ENCODE peak calls at places on chromosomes 16 and 17, in eight cellular contexts. One of them, this sample, is unnamed.

GRCh38 chr17:18198530-18198929 is 14.9 kb downstream of the ALKBH5 start:
- DNase-seq in HTR-8/SVneo: no peak
- DNase-seq in T47D: no peak
- DNase-seq in mesenteric fat pad: no peak
- DNase-seq in heart right ventricle: no peak
- DNase-seq in NCI-H460: no peak
- DNase-seq in LoVo: no peak
- DNase-seq in CD4-positive, alpha-beta T cell: no peak
- DNase-seq in this sample: no peak

GRCh38 chr16:25037632-25038031 is 22.5 kb upstream of the ARHGAP17 start:
- DNase-seq in HTR-8/SVneo: no peak
- DNase-seq in T47D: no peak
- DNase-seq in mesenteric fat pad: no peak
- DNase-seq in heart right ventricle: no peak
- DNase-seq in NCI-H460: no peak
- DNase-seq in LoVo: no peak
- DNase-seq in CD4-positive, alpha-beta T cell: no peak
- DNase-seq in this sample: no peak

GRCh38 chr17:9837551-9838471 is 12.1 kb downstream of the GLP2R start:
- DNase-seq in HTR-8/SVneo: peak
- DNase-seq in T47D: no peak
- DNase-seq in mesenteric fat pad: peak
- DNase-seq in heart right ventricle: peak
- DNase-seq in NCI-H460: peak
- DNase-seq in LoVo: peak
- DNase-seq in CD4-positive, alpha-beta T cell: no peak
- DNase-seq in this sample: peak

GRCh38 chr16:50584033-50584722 is 36.0 kb downstream of the NKD1 start:
- DNase-seq in HTR-8/SVneo: no peak
- DNase-seq in T47D: no peak
- DNase-seq in mesenteric fat pad: no peak
- DNase-seq in heart right ventricle: no peak
- DNase-seq in NCI-H460: no peak
- DNase-seq in LoVo: no peak
- DNase-seq in CD4-positive, alpha-beta T cell: no peak
- DNase-seq in this sample: no peak

GRCh38 chr16:56865394-56866062 is 521 bp downstream of the SLC12A3 start:
- DNase-seq in HTR-8/SVneo: no peak
- DNase-seq in T47D: no peak
- DNase-seq in mesenteric fat pad: no peak
- DNase-seq in heart right ventricle: no peak
- DNase-seq in NCI-H460: no peak
- DNase-seq in LoVo: no peak
- DNase-seq in CD4-positive, alpha-beta T cell: no peak
- DNase-seq in this sample: no peak

GRCh38 chr17:69175812-69176517 is 34.3 kb upstream of the ABCA6 start:
- DNase-seq in HTR-8/SVneo: peak
- DNase-seq in T47D: no peak
- DNase-seq in mesenteric fat pad: no peak
- DNase-seq in heart right ventricle: no peak
- DNase-seq in NCI-H460: peak
- DNase-seq in LoVo: peak
- DNase-seq in CD4-positive, alpha-beta T cell: no peak
- DNase-seq in this sample: peak

GRCh38 chr16:86823125-86823524 is 244.8 kb downstream of the FOXL1 start:
- DNase-seq in HTR-8/SVneo: no peak
- DNase-seq in T47D: no peak
- DNase-seq in mesenteric fat pad: peak
- DNase-seq in heart right ventricle: no peak
- DNase-seq in NCI-H460: no peak
- DNase-seq in LoVo: no peak
- DNase-seq in CD4-positive, alpha-beta T cell: no peak
- DNase-seq in this sample: no peak

GRCh38 chr17:82305727-82306300 is 11.6 kb downstream of the CD7 start:
- DNase-seq in HTR-8/SVneo: no peak
- DNase-seq in T47D: no peak
- DNase-seq in mesenteric fat pad: no peak
- DNase-seq in heart right ventricle: no peak
- DNase-seq in NCI-H460: no peak
- DNase-seq in LoVo: no peak
- DNase-seq in CD4-positive, alpha-beta T cell: no peak
- DNase-seq in this sample: no peak

GRCh38 chr16:67260426-67261063 is 11.8 kb downstream of the SLC9A5 start:
- DNase-seq in HTR-8/SVneo: peak
- DNase-seq in T47D: peak
- DNase-seq in mesenteric fat pad: no peak
- DNase-seq in heart right ventricle: no peak
- DNase-seq in NCI-H460: no peak
- DNase-seq in LoVo: no peak
- DNase-seq in CD4-positive, alpha-beta T cell: no peak
- DNase-seq in this sample: peak

GRCh38 chr16:71514476-71514875 is 11.8 kb upstream of the CHST4 start:
- DNase-seq in HTR-8/SVneo: no peak
- DNase-seq in T47D: no peak
- DNase-seq in mesenteric fat pad: no peak
- DNase-seq in heart right ventricle: no peak
- DNase-seq in NCI-H460: no peak
- DNase-seq in LoVo: no peak
- DNase-seq in CD4-positive, alpha-beta T cell: no peak
- DNase-seq in this sample: no peak

GRCh38 chr17:28540231-28540630 is 12.2 kb downstream of the UNC119 start:
- DNase-seq in HTR-8/SVneo: no peak
- DNase-seq in T47D: peak
- DNase-seq in mesenteric fat pad: no peak
- DNase-seq in heart right ventricle: no peak
- DNase-seq in NCI-H460: no peak
- DNase-seq in LoVo: no peak
- DNase-seq in CD4-positive, alpha-beta T cell: no peak
- DNase-seq in this sample: no peak

GRCh38 chr17:77476498-77476897 is 335.7 kb downstream of the SEC14L1 start:
- DNase-seq in HTR-8/SVneo: no peak
- DNase-seq in T47D: no peak
- DNase-seq in mesenteric fat pad: no peak
- DNase-seq in heart right ventricle: no peak
- DNase-seq in NCI-H460: no peak
- DNase-seq in LoVo: no peak
- DNase-seq in CD4-positive, alpha-beta T cell: no peak
- DNase-seq in this sample: no peak

GRCh38 chr17:76586741-76587487 is 1.3 kb upstream of the ST6GALNAC2 start:
- DNase-seq in HTR-8/SVneo: no peak
- DNase-seq in T47D: peak
- DNase-seq in mesenteric fat pad: no peak
- DNase-seq in heart right ventricle: no peak
- DNase-seq in NCI-H460: no peak
- DNase-seq in LoVo: no peak
- DNase-seq in CD4-positive, alpha-beta T cell: no peak
- DNase-seq in this sample: no peak

This sample was measured in PC-9.